ENCODE peak calls at places on chromosome 5, in four cellular contexts. J is mammary epithelial cell, H is mesothelial cell of epicardium, Y is OCI-LY7. O is an unnamed sample.

GRCh38 chr5:94968507-94969095 is 316.3 kb downstream of the MCTP1 start:
- DNase-seq in J (peak; percentile 53), H (no peak), Y (peak; percentile 72), O (peak; percentile 39)

GRCh38 chr5:35081134-35081533 is 33.4 kb upstream of the AGXT2 start:
- DNase-seq in Y (no peak), J (no peak), H (no peak), O (no peak)

GRCh38 chr5:172622091-172623046 is 18.7 kb upstream of the NEURL1B start:
- DNase-seq in J (no peak), Y (no peak), H (no peak), O (no peak)

GRCh38 chr5:132814441-132815294 is 1.6 kb downstream of the SOWAHA start:
- DNase-seq in J (no peak), H (no peak), Y (no peak), O (no peak)

GRCh38 chr5:142114686-142115085 is 6.1 kb downstream of the NDFIP1 start:
- DNase-seq in H (no peak), J (no peak), Y (no peak), O (no peak)

GRCh38 chr5:42870882-42871418 is 59.3 kb upstream of the SELENOP start:
- DNase-seq in J (peak; percentile 42), Y (no peak), H (no peak), O (no peak)

GRCh38 chr5:168553377-168554130 is 24.4 kb downstream of the FBLL1 start:
- DNase-seq in J (no peak), H (no peak), Y (no peak), O (no peak)

GRCh38 chr5:117690603-117691002 is 1116.0 kb upstream of the SEMA6A start:
- DNase-seq in H (no peak), J (no peak), Y (no peak), O (no peak)

GRCh38 chr5:37738057-37738691 is 101.7 kb downstream of the GDNF start:
- DNase-seq in J (peak; percentile 92), H (no peak), Y (no peak), O (peak; percentile 72)

GRCh38 chr5:9774472-9775079 is 144.4 kb upstream of the TAS2R1 start:
- DNase-seq in Y (no peak), H (no peak), J (peak; percentile 16), O (no peak)

GRCh38 chr5:173324115-173325001 is 3.9 kb downstream of the STC2 start:
- DNase-seq in H (no peak), J (no peak), Y (no peak), O (peak; percentile 92)

GRCh38 chr5:136123236-136123768 is 9.3 kb upstream of the SMAD5 start:
- DNase-seq in Y (no peak), J (peak; percentile 97), H (no peak), O (no peak)

GRCh38 chr5:98474802-98475201 is 298.7 kb upstream of the RGMB start:
- DNase-seq in J (no peak), H (no peak), Y (no peak), O (no peak)

GRCh38 chr5:95281211-95281610 is 3.7 kb downstream of the MCTP1 start:
- DNase-seq in Y (no peak), H (no peak), J (peak; percentile 36), O (no peak)

GRCh38 chr5:137300411-137301240 is 198.5 kb downstream of the SPOCK1 start:
- DNase-seq in J (peak; percentile 23), Y (no peak), H (no peak), O (no peak)

GRCh38 chr5:168307022-168307421 is 15.6 kb downstream of the WWC1 start:
- DNase-seq in Y (no peak), J (no peak), H (no peak), O (no peak)

GRCh38 chr5:79795764-79796398 is 106.2 kb downstream of the CMYA5 start:
- DNase-seq in H (no peak), J (peak; percentile 27), Y (no peak), O (no peak)

GRCh38 chr5:14560091-14560595 is 21.4 kb upstream of the OTULINL start:
- DNase-seq in H (no peak), J (no peak), Y (no peak), O (no peak)

GRCh38 chr5:112240011-112240410 is 179.1 kb downstream of the EPB41L4A start:
- DNase-seq in Y (no peak), H (no peak), J (no peak), O (no peak)

GRCh38 chr5:68071731-68072130 is 143.8 kb upstream of the PIK3R1 start:
- DNase-seq in Y (no peak), J (no peak), H (no peak), O (peak; percentile 79)

GRCh38 chr5:154044099-154044498 is 5.3 kb downstream of the MFAP3 start:
- DNase-seq in Y (no peak), H (no peak), J (no peak), O (no peak)

GRCh38 chr5:163910226-163910625 is 404.8 kb downstream of the MAT2B start:
- DNase-seq in Y (no peak), J (no peak), H (no peak), O (no peak)
- TF ChIP-seq CTCF in Y (no peak), J (no peak), H (no peak), O (no peak)

DNA sequence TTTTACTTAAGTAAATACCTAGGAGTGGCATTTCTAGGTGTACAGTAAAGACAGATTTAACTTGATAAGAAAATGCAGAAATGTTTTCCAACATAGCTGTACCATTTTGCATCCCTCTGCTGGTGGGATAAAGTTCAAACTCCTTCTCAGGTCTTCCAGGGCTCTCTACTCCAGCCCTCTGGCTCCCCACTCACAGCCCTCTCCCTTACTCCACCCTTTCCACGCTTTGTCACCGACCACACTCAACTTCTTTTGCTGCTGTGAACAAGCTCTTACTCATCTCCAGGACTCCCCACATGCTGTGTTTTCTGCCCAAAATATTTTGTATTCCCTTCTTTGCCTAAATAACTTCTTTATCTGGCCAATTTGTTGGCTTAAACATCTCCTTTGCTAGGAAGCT is 90.6 kb upstream of the OSMR start:
- DNase-seq in J (peak; percentile 1), H (no peak), Y (no peak), O (no peak)
- TF ChIP-seq CTCF in J (no peak), H (no peak), Y (no peak), O (no peak)

DNA sequence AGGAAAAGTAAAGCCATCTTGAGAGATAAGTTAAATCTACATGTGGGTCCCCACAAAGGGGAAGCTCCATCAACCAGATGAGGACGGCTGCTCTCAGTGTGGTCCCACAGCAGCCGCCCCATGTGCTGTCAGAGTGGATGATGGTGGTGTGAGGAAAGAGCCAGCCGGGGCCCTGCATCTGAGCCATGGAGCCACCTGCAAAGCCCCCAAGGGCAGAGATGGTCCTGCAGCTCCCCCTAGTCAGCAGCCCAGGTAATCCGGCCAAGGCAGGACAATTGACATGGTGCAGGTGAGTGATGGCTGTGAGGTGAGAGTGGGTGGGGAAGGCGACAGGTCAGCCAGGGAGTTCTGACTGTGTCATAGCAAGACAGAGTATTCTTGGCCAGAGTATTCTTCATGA is 458.8 kb downstream of the ICE1 start:
- DNase-seq in H (no peak), Y (peak; percentile 29), J (no peak), O (no peak)
- TF ChIP-seq CTCF in H (no peak), Y (peak; percentile 65), J (no peak), O (no peak)

DNA sequence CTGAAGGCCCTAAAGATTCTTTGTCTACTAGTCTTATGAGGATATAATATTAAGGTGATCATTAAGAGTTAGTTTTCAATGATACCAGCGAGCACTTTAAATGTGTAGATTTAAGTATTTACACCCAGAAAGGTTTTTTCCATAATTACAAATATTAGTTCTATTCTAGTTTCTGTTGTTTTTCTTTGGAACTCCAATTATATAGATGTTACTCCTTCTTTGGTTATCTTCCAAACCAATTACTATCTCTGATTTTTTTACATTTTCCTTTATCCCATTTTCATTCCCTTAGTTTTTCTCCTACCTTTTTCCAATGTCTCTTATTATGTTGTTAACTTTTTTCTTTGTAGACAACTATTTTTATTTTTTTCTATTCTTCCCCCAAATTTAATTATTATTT is 355.1 kb downstream of the KCNN2 start:
- DNase-seq in Y (no peak), J (no peak), H (no peak), O (no peak)
- TF ChIP-seq CTCF in Y (no peak), J (no peak), H (no peak), O (no peak)

DNA sequence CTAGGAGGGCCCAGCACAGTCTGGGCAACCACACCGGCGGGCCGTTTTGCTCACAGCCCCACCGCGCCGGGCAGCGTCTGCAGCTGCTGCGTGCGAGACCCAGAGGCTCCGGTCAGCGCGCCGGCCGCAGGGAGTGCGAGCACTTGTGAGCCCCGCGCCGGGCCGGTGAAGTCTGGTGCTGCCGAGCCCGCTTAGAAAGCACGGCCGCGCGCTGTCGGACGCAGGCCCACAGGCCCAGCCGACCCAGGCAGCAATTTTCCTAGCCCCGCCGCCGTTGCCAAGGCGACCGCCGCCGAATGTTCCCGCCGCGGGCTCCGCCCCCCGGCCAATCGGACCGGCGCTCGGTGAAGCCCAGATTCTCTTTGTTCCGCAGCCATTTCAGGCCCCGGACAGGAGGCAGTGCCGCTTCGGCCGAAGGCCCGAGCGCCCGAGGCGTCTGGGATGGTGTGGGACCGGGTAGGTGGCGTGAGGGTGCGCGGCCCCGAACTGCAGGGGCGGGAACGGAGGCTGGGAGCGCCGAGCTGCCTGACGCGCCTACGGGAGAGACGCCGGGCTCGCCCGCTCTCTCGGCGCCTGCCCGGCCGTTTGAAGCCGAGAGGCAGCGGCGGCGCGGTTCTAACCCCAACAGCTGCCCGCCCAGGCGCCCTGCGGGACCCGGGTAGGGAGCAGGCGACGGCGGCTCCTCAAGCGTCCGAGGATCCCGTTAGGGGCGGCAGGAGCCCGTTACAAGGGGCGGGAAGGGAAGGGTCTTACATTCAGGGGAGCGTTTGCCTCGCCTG is at the start of gene TNPO1:
- DNase-seq in H (peak; percentile 81), J (peak; percentile 93), Y (peak; percentile 92), O (peak; percentile 67)
- TF ChIP-seq CTCF in H (no peak), J (no peak), Y (no peak), O (no peak)

GRCh38 chr5:20340123-20340522 is 352.1 kb upstream of the CDH18 start:
- DNase-seq in Y (no peak), J (no peak), H (no peak), O (no peak)
- TF ChIP-seq CTCF in Y (no peak), J (no peak), H (no peak), O (no peak)